ENCODE peak calls at places on chromosomes 7 and 10, in six cellular contexts. T is thyroid gland, P is colonic mucosa, I is IMR-90, N is fibroblast of mammary gland, J is endothelial cell of umbilical vein. W is an unnamed sample.

GRCh38 chr7:133846203-133846945 is 280.8 kb upstream of the LRGUK start:
- DNase-seq in P (no peak), N (no peak), J (no peak), I (no peak), T (no peak), W (no peak)

GRCh38 chr7:68504766-68505165 is 1093.5 kb upstream of the AUTS2 start:
- DNase-seq in I (no peak), J (no peak), N (no peak), T (peak; percentile 74), P (no peak), W (no peak)

GRCh38 chr7:137009404-137009803 is 141.0 kb downstream of the CHRM2 start:
- DNase-seq in P (no peak), T (no peak), J (no peak), I (no peak), N (no peak), W (no peak)

GRCh38 chr10:78215645-78216044 is 182.0 kb downstream of the RPS24 start:
- DNase-seq in J (peak; percentile 5), P (peak; percentile 56), N (peak; percentile 24), I (peak; percentile 61), T (peak; percentile 95), W (no peak)

GRCh38 chr10:108072466-108072865 is 908.0 kb upstream of the SORCS1 start:
- DNase-seq in T (no peak), I (no peak), P (no peak), N (no peak), J (no peak), W (no peak)

GRCh38 chr10:127024655-127025054 is 119.4 kb downstream of the DOCK1 start:
- DNase-seq in J (no peak), T (no peak), I (peak; percentile 45), N (peak; percentile 67), P (no peak), W (no peak)

GRCh38 chr10:49298990-49299815 is at the start of gene C10orf71:
- DNase-seq in J (no peak), N (no peak), T (no peak), P (no peak), I (peak; percentile 4), W (no peak)

GRCh38 chr7:50346548-50347497 is 42.3 kb downstream of the IKZF1 start:
- DNase-seq in J (no peak), N (no peak), I (no peak), P (no peak), T (no peak), W (no peak)

GRCh38 chr10:59337254-59337653 is 25.1 kb downstream of the FAM13C start:
- DNase-seq in I (peak; percentile 64), T (peak; percentile 64), P (peak; percentile 28), J (peak; percentile 9), N (peak; percentile 79), W (peak; percentile 28)

GRCh38 chr10:90587081-90587491 is 270.8 kb downstream of the HTR7 start:
- DNase-seq in I (peak; percentile 68), N (peak; percentile 61), T (no peak), J (peak; percentile 40), P (no peak), W (no peak)

GRCh38 chr10:74223755-74224530 is 72.9 kb downstream of the ADK start:
- DNase-seq in T (no peak), I (peak; percentile 58), N (peak; percentile 62), P (no peak), J (peak; percentile 79), W (no peak)

GRCh38 chr7:13860734-13861133 is 128.7 kb downstream of the ETV1 start:
- DNase-seq in J (no peak), T (no peak), N (no peak), I (peak; percentile 12), P (no peak), W (no peak)

GRCh38 chr7:70736715-70737460 is 395.1 kb upstream of the GALNT17 start:
- DNase-seq in J (peak; percentile 2), T (no peak), P (peak; percentile 46), I (peak; percentile 89), N (peak; percentile 89), W (no peak)

GRCh38 chr7:157558061-157558460 is 221.3 kb downstream of the DNAJB6 start:
- DNase-seq in J (no peak), P (no peak), N (no peak), I (no peak), T (no peak), W (no peak)

GRCh38 chr10:79137826-79138225 is 69.1 kb downstream of the ZMIZ1 start:
- DNase-seq in I (peak; percentile 62), P (no peak), T (no peak), N (peak; percentile 53), J (no peak), W (no peak)

GRCh38 chr10:58457761-58458616 is 54.7 kb upstream of the BICC1 start:
- DNase-seq in P (peak; percentile 43), J (no peak), T (peak; percentile 8), N (peak; percentile 98), I (peak; percentile 98), W (no peak)

GRCh38 chr7:141053626-141054025 is 20.2 kb upstream of the TMEM178B start:
- DNase-seq in J (no peak), T (no peak), N (no peak), P (no peak), I (no peak), W (no peak)

GRCh38 chr7:34445653-34446052 is 212.4 kb upstream of the NPSR1 start:
- DNase-seq in N (no peak), J (no peak), P (no peak), T (no peak), I (no peak), W (no peak)

GRCh38 chr7:291302-292092 is 1.5 kb downstream of the FOXL3 start:
- DNase-seq in N (no peak), J (no peak), I (no peak), T (peak; percentile 46), P (no peak), W (no peak)

GRCh38 chr7:83921798-83922607 is 272.6 kb downstream of the SEMA3A start:
- DNase-seq in N (peak; percentile 62), I (peak; percentile 69), P (no peak), J (no peak), T (no peak), W (no peak)

GRCh38 chr7:33667261-33667660 is 238.1 kb upstream of the BMPER start:
- DNase-seq in P (no peak), J (peak; percentile 22), T (peak; percentile 8), I (peak; percentile 53), N (peak; percentile 52), W (no peak)

GRCh38 chr7:112416127-112416526 is 34.1 kb upstream of the IFRD1 start:
- DNase-seq in J (peak; percentile 68), P (no peak), N (peak; percentile 34), I (peak; percentile 47), T (no peak), W (no peak)

DNA sequence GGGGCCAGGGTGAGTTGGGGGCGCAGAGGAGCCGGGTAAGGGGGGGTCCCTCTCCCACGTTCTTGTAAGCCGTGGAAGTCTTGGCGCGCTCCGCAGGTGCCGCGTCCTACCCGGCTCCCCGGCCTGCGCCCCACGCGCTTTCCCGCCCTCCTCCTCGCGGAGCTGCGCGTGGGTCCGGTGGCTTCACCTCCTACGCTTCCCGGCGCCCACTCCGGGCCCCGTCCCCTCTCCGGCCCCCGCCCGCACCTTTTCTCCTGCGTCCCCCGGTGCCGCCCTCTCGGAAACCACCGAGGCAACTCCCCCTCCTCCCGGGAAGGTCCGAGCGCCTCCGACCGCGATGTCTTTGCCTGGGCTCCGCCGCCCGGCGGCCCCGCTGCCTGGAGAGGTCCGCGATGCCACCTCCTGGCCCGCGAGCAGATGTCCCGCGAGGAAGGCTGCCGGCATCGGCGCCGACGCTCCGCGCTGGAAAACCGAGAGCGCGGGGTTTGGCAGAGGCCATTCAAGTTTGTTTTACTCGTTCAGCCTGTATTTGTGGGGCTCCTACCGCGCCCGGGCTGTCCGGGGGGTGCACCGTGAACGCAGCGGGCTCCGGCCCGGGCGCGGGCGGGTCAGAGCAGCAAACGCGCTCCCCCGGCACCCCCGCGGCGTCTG is 2.4 kb upstream of the NKX6-2 start:
- DNase-seq in I (peak; percentile 16), P (no peak), T (peak; percentile 19), J (no peak), N (peak; percentile 21), W (peak; percentile 49)
- TF ChIP-seq CTCF in I (peak; percentile 41), P (peak; percentile 17), T (peak; percentile 30), J (no peak), N (no peak), W (no peak)

GRCh38 chr10:2143213-2143882 is 406.0 kb upstream of the ADARB2 start:
- DNase-seq in T (no peak), I (no peak), J (no peak), P (no peak), N (no peak), W (no peak)

DNA sequence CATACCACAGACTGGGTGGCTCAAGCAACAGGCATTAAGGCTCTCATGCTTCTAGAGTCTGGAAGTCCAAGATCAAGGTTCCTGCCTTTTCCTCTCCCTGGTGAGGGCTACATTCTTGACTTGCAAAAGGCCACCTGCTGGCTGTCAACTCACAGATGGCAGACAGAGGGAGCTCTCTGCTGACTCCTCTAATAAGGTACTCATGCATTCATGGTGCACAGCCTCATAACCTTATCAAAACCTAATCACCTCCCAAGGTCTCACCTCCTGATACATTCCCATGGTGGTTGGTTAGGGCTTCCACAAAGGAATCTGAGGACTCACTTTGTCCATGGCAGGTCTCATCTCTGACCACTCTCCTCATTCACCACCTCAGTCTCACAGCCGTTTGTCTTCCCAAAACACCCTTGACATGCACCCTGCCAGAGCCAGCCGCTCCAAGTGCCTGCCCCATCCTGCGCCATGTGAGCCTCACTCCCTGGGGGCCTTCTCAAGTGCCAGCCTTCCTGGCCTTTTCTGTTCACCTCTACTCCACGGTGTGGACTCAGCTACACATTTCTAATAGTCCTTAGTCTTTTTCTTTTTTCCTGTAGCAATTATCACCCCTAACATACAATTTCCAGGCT is 400.3 kb upstream of the ADARB2 start:
- DNase-seq in N (no peak), P (no peak), T (no peak), J (no peak), I (no peak), W (no peak)
- TF ChIP-seq CTCF in N (no peak), P (no peak), T (no peak), J (no peak), I (no peak), W (no peak)

DNA sequence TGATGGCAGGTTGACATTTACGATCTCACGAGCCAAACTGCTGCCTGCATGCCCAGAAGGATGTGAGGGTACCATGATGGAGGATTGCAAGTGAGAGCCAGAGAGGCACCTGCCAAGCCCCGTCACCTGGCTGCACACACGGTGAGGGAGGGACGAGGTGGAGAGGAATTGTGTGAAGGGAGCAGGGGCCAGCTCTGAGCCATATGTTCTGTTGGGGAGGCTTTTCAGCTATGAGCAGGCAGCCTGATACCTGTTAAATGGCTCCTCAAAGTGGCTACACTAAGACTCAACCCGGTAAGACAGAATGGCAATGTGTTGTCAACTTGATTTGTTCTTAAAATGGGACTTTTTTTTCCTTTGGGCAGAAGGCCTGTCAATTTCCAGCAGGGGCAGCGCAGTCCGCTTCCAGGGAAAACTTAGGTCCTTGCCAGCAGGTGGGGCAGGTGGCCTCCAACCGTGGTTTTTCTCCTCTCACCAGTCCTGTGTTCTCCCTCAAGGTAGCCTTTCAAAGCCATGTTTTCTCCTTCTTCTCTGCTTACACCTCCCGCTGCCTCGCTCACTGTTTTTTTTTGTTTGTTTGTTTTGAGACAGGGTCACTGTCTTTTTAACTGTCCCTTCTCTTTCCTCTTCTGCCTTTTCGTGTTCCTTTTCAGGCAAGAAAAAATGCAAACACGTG is 57.7 kb upstream of the ZNRF2 start:
- DNase-seq in J (no peak), N (no peak), T (peak; percentile 58), P (peak; percentile 75), I (no peak), W (peak; percentile 75)
- TF ChIP-seq CTCF in J (peak; percentile 9), N (no peak), T (peak; percentile 52), P (peak; percentile 38), I (no peak), W (peak; percentile 42)

DNA sequence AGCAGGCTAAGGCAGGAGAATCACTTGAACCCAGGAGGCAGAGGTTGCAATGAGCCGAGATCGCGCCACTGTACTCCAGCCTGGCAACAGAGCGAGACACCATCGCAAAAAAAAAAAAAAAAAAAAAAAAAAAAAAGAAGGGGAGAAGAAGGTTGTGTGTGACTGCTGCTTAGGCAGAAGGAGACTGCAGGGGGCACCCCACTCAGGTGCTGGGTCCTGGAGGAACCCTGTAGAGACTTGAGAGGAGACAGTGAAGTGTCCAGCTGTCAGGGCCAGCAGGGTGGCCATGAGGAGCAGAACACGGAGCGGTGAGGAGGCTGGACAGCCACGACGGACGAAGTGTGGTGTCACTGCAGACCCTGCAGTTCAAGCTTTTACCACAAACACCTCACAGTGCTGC is 99.0 kb upstream of the NMT2 start:
- DNase-seq in P (no peak), I (no peak), N (peak; percentile 17), T (no peak), J (no peak), W (no peak)
- TF ChIP-seq CTCF in P (no peak), I (no peak), N (no peak), T (no peak), J (no peak), W (no peak)